ENCODE peak calls at places on chromosomes 7 and 10, in six cellular contexts. D is lower lobe of right lung; A is activated CD8-positive, alpha-beta memory T cell treated with anti-CD3 and anti-CD28 coated beads for 48 hours; H is H54; Q is NCI-H345; K is naive B cell. M is an unnamed sample.

GRCh38 chr7:25711940-25712339 is 440.1 kb upstream of the NFE2L3 start:
- DNase-seq in D (no peak), A (no peak), H (no peak), Q (no peak), K (no peak), M (no peak)

GRCh38 chr10:89515031-89515841 is 20.2 kb downstream of the SLC16A12 start:
- DNase-seq in D (no peak), A (no peak), H (peak), Q (no peak), K (no peak), M (no peak)

GRCh38 chr10:24208661-24209420 is at the start of gene KIAA1217:
- DNase-seq in D (peak), A (no peak), H (no peak), Q (no peak), K (no peak), M (peak)

GRCh38 chr7:151448261-151449252 is 8.6 kb upstream of the CRYGN start:
- DNase-seq in D (peak), A (peak), H (peak), Q (peak), K (peak), M (peak)

GRCh38 chr10:54368984-54369383 is 432.0 kb downstream of the PCDH15 start:
- DNase-seq in D (no peak), A (no peak), H (no peak), Q (no peak), K (no peak), M (no peak)

GRCh38 chr10:114492351-114493037 is 88.2 kb upstream of the AFAP1L2 start:
- DNase-seq in D (no peak), A (no peak), H (no peak), Q (no peak), K (no peak), M (no peak)

GRCh38 chr7:122884186-122884585 is 2.1 kb downstream of the CADPS2 start:
- DNase-seq in D (no peak), A (no peak), H (no peak), Q (peak), K (no peak), M (no peak)

GRCh38 chr7:158546214-158546613 is 41.4 kb downstream of the PTPRN2 start:
- DNase-seq in D (no peak), A (no peak), H (no peak), Q (no peak), K (no peak), M (no peak)

GRCh38 chr7:3371601-3372000 is 70.5 kb downstream of the SDK1 start:
- DNase-seq in D (no peak), A (no peak), H (peak), Q (no peak), K (no peak), M (no peak)

GRCh38 chr7:151427705-151428392 is 12.1 kb downstream of the CRYGN start:
- DNase-seq in D (no peak), A (no peak), H (no peak), Q (no peak), K (no peak), M (no peak)

GRCh38 chr7:33809218-33809617 is 96.1 kb upstream of the BMPER start:
- DNase-seq in D (no peak), A (no peak), H (no peak), Q (no peak), K (no peak), M (no peak)

GRCh38 chr7:92767427-92767826 is 68.9 kb downstream of the CDK6 start:
- DNase-seq in D (no peak), A (no peak), H (no peak), Q (no peak), K (no peak), M (no peak)

GRCh38 chr7:31192996-31193395 is 140.9 kb downstream of the ADCYAP1R1 start:
- DNase-seq in D (peak), A (no peak), H (peak), Q (peak), K (no peak), M (peak)

GRCh38 chr7:159067870-159068787 is 76.5 kb downstream of the VIPR2 start:
- DNase-seq in D (no peak), A (no peak), H (no peak), Q (no peak), K (no peak), M (no peak)

GRCh38 chr7:150978136-150978789 is at the start of gene KCNH2:
- DNase-seq in D (no peak), A (no peak), H (no peak), Q (peak), K (no peak), M (no peak)

GRCh38 chr10:132532784-132533560 is 4.6 kb upstream of the INPP5A start:
- DNase-seq in D (no peak), A (no peak), H (peak), Q (no peak), K (no peak), M (no peak)

GRCh38 chr7:149731207-149731955 is 42.0 kb downstream of the ZNF467 start:
- DNase-seq in D (peak), A (no peak), H (no peak), Q (no peak), K (no peak), M (no peak)

GRCh38 chr7:80324032-80324431 is 187.8 kb downstream of the GNAT3 start:
- DNase-seq in D (no peak), A (no peak), H (no peak), Q (no peak), K (no peak), M (no peak)

GRCh38 chr7:47337531-47337930 is 244.4 kb downstream of the TNS3 start:
- DNase-seq in D (no peak), A (no peak), H (no peak), Q (no peak), K (no peak), M (no peak)

GRCh38 chr10:12844796-12845524 is 156.6 kb downstream of the CCDC3 start:
- DNase-seq in D (no peak), A (no peak), H (peak), Q (no peak), K (no peak), M (no peak)

GRCh38 chr10:21285742-21286311 is 239.7 kb downstream of the SKIDA1 start:
- DNase-seq in D (no peak), A (no peak), H (no peak), Q (no peak), K (no peak), M (no peak)

GRCh38 chr10:127872871-127873600 is 19.7 kb downstream of the CLRN3 start:
- DNase-seq in D (no peak), A (no peak), H (no peak), Q (no peak), K (no peak), M (no peak)

GRCh38 chr10:6878067-6878412 is 298.0 kb upstream of the PRKCQ start:
- DNase-seq in D (no peak), A (no peak), H (no peak), Q (no peak), K (no peak), M (no peak)

GRCh38 chr7:46512901-46513431 is 591.9 kb upstream of the IGFBP3 start:
- DNase-seq in D (no peak), A (no peak), H (no peak), Q (no peak), K (no peak), M (no peak)

GRCh38 chr10:125159486-125159931 is 854 bp downstream of the CTBP2 start:
- DNase-seq in D (peak), A (no peak), H (peak), Q (no peak), K (no peak), M (no peak)

GRCh38 chr10:110334061-110334656 is 29.4 kb upstream of the SMNDC1 start:
- DNase-seq in D (no peak), A (no peak), H (no peak), Q (no peak), K (no peak), M (no peak)

GRCh38 chr10:127314797-127315196 is 118.4 kb upstream of the INSYN2A start:
- DNase-seq in D (no peak), A (no peak), H (no peak), Q (no peak), K (no peak), M (no peak)

GRCh38 chr7:115724400-115725056 is 306.0 kb downstream of the TFEC start:
- DNase-seq in D (no peak), A (no peak), H (no peak), Q (peak), K (no peak), M (no peak)

GRCh38 chr10:119737827-119738226 is 12.0 kb downstream of the INPP5F start:
- DNase-seq in D (no peak), A (no peak), H (peak), Q (no peak), K (no peak), M (no peak)

GRCh38 chr7:47253650-47254080 is 328.2 kb downstream of the TNS3 start:
- DNase-seq in D (no peak), A (no peak), H (peak), Q (peak), K (no peak), M (peak)

M was measured in GM06990.